ENCODE peak calls at places on chromosomes 5 and 9, in four cellular contexts. One of them, this sample, is unnamed.

GRCh38 chr5:17436766-17437221 is 61.2 kb upstream of the TAF11L2 start:
- DNase-seq in GM23338: no peak
- DNase-seq in PC-9: no peak
- DNase-seq in mammary epithelial cell: no peak
- DNase-seq in this sample: no peak

GRCh38 chr5:140349244-140349643 is 2.8 kb upstream of the HBEGF start:
- DNase-seq in GM23338: no peak
- DNase-seq in PC-9: peak
- DNase-seq in mammary epithelial cell: peak
- DNase-seq in this sample: peak

GRCh38 chr5:154762261-154762660 is 7.1 kb downstream of the LARP1 start:
- DNase-seq in GM23338: no peak
- DNase-seq in PC-9: no peak
- DNase-seq in mammary epithelial cell: no peak
- DNase-seq in this sample: peak

GRCh38 chr9:2622361-2623045 is 916 bp downstream of the VLDLR start:
- DNase-seq in GM23338: peak
- DNase-seq in PC-9: no peak
- DNase-seq in mammary epithelial cell: peak
- DNase-seq in this sample: no peak

GRCh38 chr5:58490397-58491072 is 700 bp upstream of the GAPT start:
- DNase-seq in GM23338: no peak
- DNase-seq in PC-9: no peak
- DNase-seq in mammary epithelial cell: no peak
- DNase-seq in this sample: no peak

GRCh38 chr9:14652729-14653377 is 40.4 kb downstream of the ZDHHC21 start:
- DNase-seq in GM23338: peak
- DNase-seq in PC-9: no peak
- DNase-seq in mammary epithelial cell: peak
- DNase-seq in this sample: peak

GRCh38 chr9:101705135-101705661 is 33.2 kb downstream of the GRIN3A start:
- DNase-seq in GM23338: peak
- DNase-seq in PC-9: no peak
- DNase-seq in mammary epithelial cell: peak
- DNase-seq in this sample: no peak

GRCh38 chr5:126228934-126229333 is 194.3 kb upstream of the GRAMD2B start:
- DNase-seq in GM23338: no peak
- DNase-seq in PC-9: no peak
- DNase-seq in mammary epithelial cell: no peak
- DNase-seq in this sample: peak

GRCh38 chr9:105901514-105902109 is 207.3 kb downstream of the TMEM38B start:
- DNase-seq in GM23338: peak
- DNase-seq in PC-9: peak
- DNase-seq in mammary epithelial cell: peak
- DNase-seq in this sample: peak

GRCh38 chr9:7238244-7238637 is 480.5 kb downstream of the KDM4C start:
- DNase-seq in GM23338: no peak
- DNase-seq in PC-9: no peak
- DNase-seq in mammary epithelial cell: no peak
- DNase-seq in this sample: no peak

GRCh38 chr9:114867327-114867726 is 61.5 kb upstream of the TNFSF15 start:
- DNase-seq in GM23338: no peak
- DNase-seq in PC-9: no peak
- DNase-seq in mammary epithelial cell: no peak
- DNase-seq in this sample: no peak

GRCh38 chr9:34810187-34810524 is 100.2 kb upstream of the CCL21 start:
- DNase-seq in GM23338: no peak
- DNase-seq in PC-9: no peak
- DNase-seq in mammary epithelial cell: no peak
- DNase-seq in this sample: no peak

GRCh38 chr9:117400131-117400530 is 14.7 kb downstream of the ASTN2 start:
- DNase-seq in GM23338: peak
- DNase-seq in PC-9: no peak
- DNase-seq in mammary epithelial cell: no peak
- DNase-seq in this sample: no peak

GRCh38 chr9:886886-887285 is 45.4 kb downstream of the DMRT1 start:
- DNase-seq in GM23338: no peak
- DNase-seq in PC-9: no peak
- DNase-seq in mammary epithelial cell: no peak
- DNase-seq in this sample: no peak

GRCh38 chr9:114288233-114289051 is 34.5 kb upstream of the ORM1 start:
- DNase-seq in GM23338: peak
- DNase-seq in PC-9: no peak
- DNase-seq in mammary epithelial cell: peak
- DNase-seq in this sample: peak

GRCh38 chr5:127063236-127063913 is 9.9 kb downstream of the C5orf63 start:
- DNase-seq in GM23338: no peak
- DNase-seq in PC-9: no peak
- DNase-seq in mammary epithelial cell: no peak
- DNase-seq in this sample: no peak

GRCh38 chr5:178473858-178474257 is 116.3 kb downstream of the COL23A1 start:
- DNase-seq in GM23338: no peak
- DNase-seq in PC-9: no peak
- DNase-seq in mammary epithelial cell: no peak
- DNase-seq in this sample: no peak

GRCh38 chr5:178664141-178664540 is 37.3 kb upstream of the CLK4 start:
- DNase-seq in GM23338: no peak
- DNase-seq in PC-9: no peak
- DNase-seq in mammary epithelial cell: no peak
- DNase-seq in this sample: no peak

GRCh38 chr5:103808464-103809106 is 246.0 kb upstream of the NUDT12 start:
- DNase-seq in GM23338: peak
- DNase-seq in PC-9: no peak
- DNase-seq in mammary epithelial cell: peak
- DNase-seq in this sample: peak
- H2AFZ ChIP-seq in GM23338: no peak
- H2AFZ ChIP-seq in PC-9: peak
- H2AFZ ChIP-seq in mammary epithelial cell: no peak
- H2AFZ ChIP-seq in this sample: peak

GRCh38 chr5:19859020-19859419 is 129.0 kb downstream of the CDH18 start:
- DNase-seq in GM23338: peak
- DNase-seq in PC-9: no peak
- DNase-seq in mammary epithelial cell: no peak
- DNase-seq in this sample: no peak

GRCh38 chr5:19855031-19855430 is 133.0 kb downstream of the CDH18 start:
- DNase-seq in GM23338: no peak
- DNase-seq in PC-9: no peak
- DNase-seq in mammary epithelial cell: peak
- DNase-seq in this sample: no peak

GRCh38 chr5:19855929-19856328 is 132.1 kb downstream of the CDH18 start:
- DNase-seq in GM23338: no peak
- DNase-seq in PC-9: no peak
- DNase-seq in mammary epithelial cell: no peak
- DNase-seq in this sample: no peak

GRCh38 chr5:19855453-19855852 is 132.5 kb downstream of the CDH18 start:
- DNase-seq in GM23338: no peak
- DNase-seq in PC-9: no peak
- DNase-seq in mammary epithelial cell: no peak
- DNase-seq in this sample: no peak

DNA sequence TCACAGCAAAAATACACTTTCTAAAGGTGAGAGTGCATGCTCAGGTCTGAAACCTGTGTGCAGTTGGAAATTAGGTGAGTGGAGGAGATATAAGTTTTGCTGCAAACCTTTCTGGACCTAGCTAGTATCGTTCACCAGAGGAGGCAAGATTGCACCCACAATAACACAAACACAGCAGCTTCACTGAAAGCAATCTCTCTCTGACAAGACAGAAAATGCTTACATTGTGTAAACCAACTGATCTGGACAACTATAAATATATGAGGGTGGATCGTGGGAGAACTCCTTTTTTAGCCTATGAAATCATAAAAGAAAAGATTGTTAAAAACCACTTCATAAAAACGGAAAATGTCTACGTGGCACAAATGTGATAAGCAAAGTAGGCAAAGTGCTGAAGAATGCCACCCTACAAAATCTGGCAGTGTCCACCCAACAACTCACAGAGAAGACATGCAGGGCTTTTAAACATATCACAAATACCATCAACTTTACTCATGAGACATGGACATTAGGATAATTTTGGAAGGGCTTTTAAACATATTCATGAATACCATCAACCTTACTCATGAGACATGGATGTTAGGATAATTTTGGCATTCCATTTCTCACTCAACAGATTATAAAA is 134.3 kb downstream of the CDH18 start:
- DNase-seq in GM23338: no peak
- DNase-seq in PC-9: no peak
- DNase-seq in mammary epithelial cell: peak
- DNase-seq in this sample: no peak
- H2AFZ ChIP-seq in GM23338: peak
- H2AFZ ChIP-seq in PC-9: no peak
- H2AFZ ChIP-seq in mammary epithelial cell: peak
- H2AFZ ChIP-seq in this sample: no peak

GRCh38 chr5:23014251-23014650 is 161.1 kb upstream of the CDH12 start:
- DNase-seq in GM23338: no peak
- DNase-seq in PC-9: no peak
- DNase-seq in mammary epithelial cell: no peak
- DNase-seq in this sample: no peak
- H2AFZ ChIP-seq in GM23338: no peak
- H2AFZ ChIP-seq in PC-9: no peak
- H2AFZ ChIP-seq in mammary epithelial cell: peak
- H2AFZ ChIP-seq in this sample: no peak

DNA sequence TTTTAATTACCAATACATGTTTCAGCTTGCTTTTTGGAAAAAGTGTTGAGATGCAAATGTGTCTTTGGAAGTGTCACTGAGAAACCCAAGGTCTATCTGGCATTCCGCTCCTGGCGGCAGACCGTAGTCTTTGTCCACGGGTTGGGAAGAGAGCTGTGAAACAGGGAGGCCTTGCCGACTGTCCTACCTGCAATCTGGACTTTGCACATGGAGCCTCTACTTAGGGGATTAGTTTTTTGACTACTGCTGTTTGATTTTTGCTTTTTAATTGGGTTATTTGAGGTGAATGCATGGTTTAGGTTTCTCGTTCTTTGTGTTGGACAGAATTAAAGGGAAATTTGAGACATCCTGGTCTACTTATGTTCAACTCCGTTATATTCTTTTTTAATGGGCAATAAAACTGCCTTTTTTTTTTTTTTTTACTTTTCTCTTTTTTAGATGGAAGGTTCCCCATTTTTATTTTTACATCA is 25.7 kb downstream of the TRIO start:
- DNase-seq in GM23338: no peak
- DNase-seq in PC-9: peak
- DNase-seq in mammary epithelial cell: no peak
- DNase-seq in this sample: no peak
- H2AFZ ChIP-seq in GM23338: no peak
- H2AFZ ChIP-seq in PC-9: no peak
- H2AFZ ChIP-seq in mammary epithelial cell: no peak
- H2AFZ ChIP-seq in this sample: no peak

DNA sequence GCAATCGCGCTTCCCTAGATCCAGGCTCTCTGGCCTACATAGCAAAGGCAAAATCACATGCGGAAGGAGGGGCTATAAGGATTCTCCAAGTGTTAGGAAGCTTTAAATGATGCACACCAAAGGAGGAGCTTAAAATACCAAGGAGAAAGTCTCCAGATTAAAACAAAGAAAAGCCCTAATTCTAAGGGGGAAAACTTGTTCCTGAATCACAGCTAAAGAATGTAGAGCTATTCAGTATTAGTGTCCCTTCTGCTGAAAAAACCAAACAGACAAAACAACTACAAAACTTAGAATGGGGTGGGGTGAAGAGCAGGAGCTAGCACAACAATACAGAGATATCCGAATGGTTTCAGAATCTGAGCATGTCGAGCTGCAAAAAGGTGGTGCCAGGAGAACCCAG is 213.7 kb downstream of the DCP2 start:
- DNase-seq in GM23338: no peak
- DNase-seq in PC-9: peak
- DNase-seq in mammary epithelial cell: no peak
- DNase-seq in this sample: no peak
- H2AFZ ChIP-seq in GM23338: no peak
- H2AFZ ChIP-seq in PC-9: no peak
- H2AFZ ChIP-seq in mammary epithelial cell: no peak
- H2AFZ ChIP-seq in this sample: peak

GRCh38 chr5:117701067-117701466 is 1126.4 kb upstream of the SEMA6A start:
- DNase-seq in GM23338: no peak
- DNase-seq in PC-9: peak
- DNase-seq in mammary epithelial cell: no peak
- DNase-seq in this sample: no peak
- H2AFZ ChIP-seq in GM23338: peak
- H2AFZ ChIP-seq in PC-9: no peak
- H2AFZ ChIP-seq in mammary epithelial cell: no peak
- H2AFZ ChIP-seq in this sample: no peak

DNA sequence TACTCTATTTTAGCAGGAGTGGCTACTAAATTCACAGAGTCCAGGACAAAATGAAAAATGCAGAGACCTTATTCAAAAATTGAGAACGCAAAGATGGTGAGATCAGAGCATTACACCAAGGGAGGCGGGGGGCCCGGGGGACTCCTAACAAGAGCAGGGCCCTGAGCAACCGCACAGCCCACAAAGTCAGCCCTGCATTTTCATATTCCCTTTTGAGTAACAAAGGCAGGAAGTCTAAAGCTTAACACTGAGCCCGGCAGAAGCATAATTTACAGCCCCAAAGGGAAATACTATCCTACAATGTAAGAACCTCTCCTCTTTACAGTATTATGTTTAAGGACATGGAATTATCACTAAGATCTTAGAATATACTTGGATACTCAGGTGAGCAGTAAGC is 69.3 kb downstream of the TLE1 start:
- DNase-seq in GM23338: no peak
- DNase-seq in PC-9: no peak
- DNase-seq in mammary epithelial cell: no peak
- DNase-seq in this sample: no peak
- H2AFZ ChIP-seq in GM23338: no peak
- H2AFZ ChIP-seq in PC-9: no peak
- H2AFZ ChIP-seq in mammary epithelial cell: no peak
- H2AFZ ChIP-seq in this sample: peak